ENCODE peak calls at places on chromosomes 4 and X, in four cellular contexts. One of them, this sample, is unnamed.
A peak's percentile ranks its signal among the peaks of the same experiment; 100 is the strongest.

GRCh38 chr4:172546782-172547181 is 621.8 kb upstream of the GALNT7 start:
- DNase-seq in HCT116: no peak
- DNase-seq in lung: no peak
- DNase-seq in ovary: no peak
- DNase-seq in this sample: no peak

GRCh38 chr4:83356899-83357661 is 22.4 kb upstream of the HPSE start:
- DNase-seq in HCT116: peak; percentile 48
- DNase-seq in lung: no peak
- DNase-seq in ovary: no peak
- DNase-seq in this sample: peak; percentile 90

GRCh38 chrX:39401483-39402110 is 600.3 kb downstream of the MID1IP1 start:
- DNase-seq in HCT116: no peak
- DNase-seq in lung: no peak
- DNase-seq in ovary: no peak
- DNase-seq in this sample: no peak

GRCh38 chrX:41824551-41824950 is 98.8 kb downstream of the CASK start:
- DNase-seq in HCT116: peak; percentile 51
- DNase-seq in lung: no peak
- DNase-seq in ovary: no peak
- DNase-seq in this sample: peak; percentile 49

GRCh38 chr4:88599714-88600113 is 7.4 kb downstream of the HERC3 start:
- DNase-seq in HCT116: no peak
- DNase-seq in lung: no peak
- DNase-seq in ovary: no peak
- DNase-seq in this sample: no peak

GRCh38 chr4:105453550-105454201 is 20.2 kb downstream of the PPA2 start:
- DNase-seq in HCT116: no peak
- DNase-seq in lung: no peak
- DNase-seq in ovary: no peak
- DNase-seq in this sample: no peak

GRCh38 chr4:129545599-129546278 is 449.8 kb downstream of the C4orf33 start:
- DNase-seq in HCT116: no peak
- DNase-seq in lung: peak; percentile 72
- DNase-seq in ovary: peak; percentile 35
- DNase-seq in this sample: no peak

GRCh38 chrX:3141031-3141430 is 99.8 kb downstream of the ARSF start:
- DNase-seq in HCT116: no peak
- DNase-seq in lung: no peak
- DNase-seq in ovary: no peak
- DNase-seq in this sample: no peak

GRCh38 chr4:183434264-183435045 is 10.0 kb upstream of the CDKN2AIP start:
- DNase-seq in HCT116: no peak
- DNase-seq in lung: peak; percentile 10
- DNase-seq in ovary: peak; percentile 9
- DNase-seq in this sample: no peak

GRCh38 chr4:172042714-172043114 is 229.5 kb downstream of the GALNTL6 start:
- DNase-seq in HCT116: peak; percentile 23
- DNase-seq in lung: no peak
- DNase-seq in ovary: no peak
- DNase-seq in this sample: peak; percentile 2

GRCh38 chr4:182827166-182827565 is 90.0 kb downstream of the DCTD start:
- DNase-seq in HCT116: no peak
- DNase-seq in lung: no peak
- DNase-seq in ovary: no peak
- DNase-seq in this sample: no peak

GRCh38 chrX:73965833-73966232 is 338.1 kb upstream of the ZCCHC13 start:
- DNase-seq in HCT116: no peak
- DNase-seq in lung: no peak
- DNase-seq in ovary: no peak
- DNase-seq in this sample: no peak

GRCh38 chr4:38802561-38803355 is 1.8 kb downstream of the TLR1 start:
- DNase-seq in HCT116: no peak
- DNase-seq in lung: no peak
- DNase-seq in ovary: no peak
- DNase-seq in this sample: no peak

GRCh38 chr4:54657194-54657555 is 582 bp upstream of the KIT start:
- DNase-seq in HCT116: no peak
- DNase-seq in lung: no peak
- DNase-seq in ovary: peak; percentile 50
- DNase-seq in this sample: no peak

DNA sequence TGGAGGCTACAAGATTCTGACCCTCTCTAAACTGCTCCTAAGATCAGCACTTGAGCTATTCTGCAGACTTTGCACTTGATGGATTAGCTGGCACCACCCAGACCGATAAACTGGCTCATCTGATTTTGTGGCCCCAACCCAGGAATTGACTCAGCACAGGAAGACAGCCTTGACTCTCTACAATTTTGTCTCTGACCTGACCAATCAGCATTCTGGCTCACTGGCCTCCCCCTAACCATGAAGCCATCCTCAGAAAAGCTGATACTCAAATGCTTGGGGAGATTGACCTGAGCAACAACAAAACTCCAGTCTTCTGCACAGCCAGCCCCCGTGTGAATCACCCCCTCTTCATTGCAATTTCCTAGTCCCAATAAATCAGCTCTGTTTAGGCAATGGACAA is 195.4 kb upstream of the PPP1R2C start:
- DNase-seq in HCT116: no peak
- DNase-seq in lung: no peak
- DNase-seq in ovary: no peak
- DNase-seq in this sample: no peak
- H3K4me3 ChIP-seq in HCT116: no peak overlapping the region
- H3K4me3 ChIP-seq in lung: no peak overlapping the region
- H3K4me3 ChIP-seq in ovary: no peak overlapping the region
- H3K4me3 ChIP-seq in this sample: no peak overlapping the region

GRCh38 chrX:140053841-140054240 is 88.5 kb upstream of the CXorf66 start:
- DNase-seq in HCT116: no peak
- DNase-seq in lung: no peak
- DNase-seq in ovary: no peak
- DNase-seq in this sample: no peak

GRCh38 chrX:140050906-140051305 is 85.6 kb upstream of the CXorf66 start:
- DNase-seq in HCT116: no peak
- DNase-seq in lung: no peak
- DNase-seq in ovary: no peak
- DNase-seq in this sample: no peak
- TF ChIP-seq CTCF in HCT116: no peak
- TF ChIP-seq CTCF in lung: no peak
- TF ChIP-seq CTCF in ovary: no peak
- TF ChIP-seq CTCF in this sample: peak; percentile 17

GRCh38 chrX:107773906-107774435 is 1.6 kb downstream of the TSC22D3 start:
- DNase-seq in HCT116: no peak
- DNase-seq in lung: no peak
- DNase-seq in ovary: no peak
- DNase-seq in this sample: no peak
- H3K4me3 ChIP-seq in HCT116: no peak overlapping the region
- H3K4me3 ChIP-seq in lung: no peak overlapping the region
- H3K4me3 ChIP-seq in ovary: peak overlapping the region; percentile 59
- H3K4me3 ChIP-seq in this sample: no peak overlapping the region

GRCh38 chr4:7653510-7654414 is 219.0 kb upstream of the PSAPL1 start:
- DNase-seq in HCT116: no peak
- DNase-seq in lung: no peak
- DNase-seq in ovary: peak; percentile 65
- DNase-seq in this sample: no peak
- TF ChIP-seq CTCF in HCT116: no peak
- TF ChIP-seq CTCF in lung: no peak
- TF ChIP-seq CTCF in ovary: no peak
- TF ChIP-seq CTCF in this sample: no peak

GRCh38 chr4:174521800-174522182 is 497 bp downstream of the HPGD start:
- DNase-seq in HCT116: no peak
- DNase-seq in lung: peak; percentile 30
- DNase-seq in ovary: no peak
- DNase-seq in this sample: no peak
- H3K4me3 ChIP-seq in HCT116: peak overlapping the region; percentile 65
- H3K4me3 ChIP-seq in lung: peak overlapping the region; percentile 78
- H3K4me3 ChIP-seq in ovary: peak overlapping the region; percentile 58
- H3K4me3 ChIP-seq in this sample: peak overlapping the region; percentile 46

GRCh38 chrX:24294619-24295018 is 19.2 kb downstream of the SUPT20HL2 start:
- DNase-seq in HCT116: no peak
- DNase-seq in lung: no peak
- DNase-seq in ovary: peak; percentile 50
- DNase-seq in this sample: no peak
- TF ChIP-seq CTCF in HCT116: peak; percentile 24
- TF ChIP-seq CTCF in lung: no peak
- TF ChIP-seq CTCF in ovary: no peak
- TF ChIP-seq CTCF in this sample: no peak

GRCh38 chr4:138688531-138689181 is 326.9 kb upstream of the NOCT start:
- DNase-seq in HCT116: no peak
- DNase-seq in lung: no peak
- DNase-seq in ovary: no peak
- DNase-seq in this sample: no peak

GRCh38 chr4:138681000-138681604 is 334.5 kb upstream of the NOCT start:
- DNase-seq in HCT116: peak; percentile 57
- DNase-seq in lung: peak; percentile 81
- DNase-seq in ovary: peak; percentile 79
- DNase-seq in this sample: peak; percentile 47

GRCh38 chr4:138689182-138689546 is 326.4 kb upstream of the NOCT start:
- DNase-seq in HCT116: no peak
- DNase-seq in lung: no peak
- DNase-seq in ovary: no peak
- DNase-seq in this sample: no peak

GRCh38 chr4:138689593-138689992 is 326.0 kb upstream of the NOCT start:
- DNase-seq in HCT116: no peak
- DNase-seq in lung: no peak
- DNase-seq in ovary: no peak
- DNase-seq in this sample: no peak

DNA sequence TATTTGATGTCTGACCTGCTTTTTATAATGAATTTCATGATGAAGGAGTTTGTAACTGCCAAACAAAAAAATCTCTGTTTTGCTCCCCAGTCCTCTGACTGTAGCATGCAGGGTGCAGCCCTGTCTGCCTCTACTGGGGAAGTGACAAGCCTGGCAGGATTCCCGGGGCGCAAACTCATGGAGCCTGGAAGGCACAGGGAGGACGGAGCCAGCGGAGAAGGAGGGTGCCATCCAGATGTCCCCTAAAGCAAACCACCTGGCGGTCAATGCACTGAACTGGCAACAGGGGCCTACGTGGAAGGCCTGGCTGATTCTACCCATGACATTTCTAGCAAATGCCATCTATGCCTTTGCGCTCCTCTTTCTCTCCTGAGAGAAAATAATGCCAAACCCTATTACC is 329.5 kb upstream of the NOCT start:
- DNase-seq in HCT116: no peak
- DNase-seq in lung: no peak
- DNase-seq in ovary: no peak
- DNase-seq in this sample: no peak
- H3K4me3 ChIP-seq in HCT116: no peak overlapping the region
- H3K4me3 ChIP-seq in lung: no peak overlapping the region
- H3K4me3 ChIP-seq in ovary: no peak overlapping the region
- H3K4me3 ChIP-seq in this sample: no peak overlapping the region